ENCODE peak calls at places on chromosome 21, in eight cellular contexts. S is endodermal cell, T is heart left ventricle, A is lung, J is left lung, B is foreskin keratinocyte, U is GM12865, V is suprapubic skin. X is an unnamed sample.
A peak's percentile ranks its signal among the peaks of the same experiment; 100 is the strongest.

GRCh38 chr21:20802201-20802600 is 196.0 kb upstream of the NCAM2 start:
- DNase-seq in T (no peak), B (no peak), U (no peak), J (no peak), A (no peak), V (no peak), S (no peak), X (no peak)

GRCh38 chr21:34886554-34887385 is 162.3 kb downstream of the RUNX1 start:
- DNase-seq in A (no peak), J (peak; percentile 44), V (peak; percentile 72), B (no peak), U (peak; percentile 39), S (peak; percentile 79), T (no peak), X (no peak)

GRCh38 chr21:33264561-33264960 is 1.6 kb upstream of the IL10RB start:
- DNase-seq in T (no peak), J (no peak), V (no peak), A (no peak), U (no peak), S (peak; percentile 33), B (no peak), X (no peak)

GRCh38 chr21:36111238-36111637 is 23.6 kb upstream of the CBR3 start:
- DNase-seq in V (no peak), U (no peak), B (no peak), J (peak; percentile 42), A (no peak), S (no peak), T (no peak), X (no peak)

GRCh38 chr21:31630062-31630711 is 29.3 kb upstream of the SOD1 start:
- DNase-seq in B (peak; percentile 96), U (no peak), S (no peak), V (no peak), J (peak; percentile 46), T (no peak), A (peak; percentile 52), X (peak; percentile 85)

GRCh38 chr21:31726407-31726806 is 5.5 kb downstream of the SCAF4 start:
- DNase-seq in A (no peak), B (no peak), V (no peak), J (no peak), T (no peak), U (no peak), S (no peak), X (no peak)

GRCh38 chr21:32329331-32329730 is 30.7 kb downstream of the MRAP start:
- DNase-seq in S (no peak), A (no peak), U (no peak), V (no peak), B (no peak), T (no peak), J (peak; percentile 38), X (no peak)

GRCh38 chr21:31213787-31214186 is 130.3 kb downstream of the TIAM1 start:
- DNase-seq in V (no peak), A (no peak), U (no peak), B (no peak), S (no peak), T (no peak), J (no peak), X (no peak)

GRCh38 chr21:36397606-36398005 is 12.4 kb downstream of the CHAF1B start:
- DNase-seq in T (no peak), S (peak; percentile 13), B (no peak), U (no peak), A (no peak), V (no peak), J (no peak), X (no peak)

GRCh38 chr21:31142600-31142999 is 104.3 kb upstream of the KRTAP19-8 start:
- DNase-seq in S (peak; percentile 72), J (no peak), A (no peak), T (no peak), V (no peak), B (no peak), U (peak; percentile 33), X (no peak)

GRCh38 chr21:38139380-38140168 is 117.2 kb upstream of the KCNJ15 start:
- DNase-seq in J (no peak), A (peak; percentile 39), T (no peak), S (no peak), U (no peak), V (no peak), B (peak; percentile 98), X (no peak)

GRCh38 chr21:35932232-35932911 is 128.0 kb downstream of the SETD4 start:
- DNase-seq in A (peak; percentile 39), S (no peak), V (no peak), U (peak; percentile 73), B (peak; percentile 87), J (peak; percentile 41), T (peak; percentile 77), X (peak; percentile 84)

GRCh38 chr21:35441868-35442582 is 392.9 kb upstream of the RUNX1 start:
- DNase-seq in J (no peak), S (no peak), U (no peak), B (no peak), V (no peak), T (no peak), A (no peak), X (no peak)

GRCh38 chr21:38669186-38669585 is 136.5 kb upstream of the ETS2 start:
- DNase-seq in U (peak; percentile 23), J (no peak), A (no peak), T (no peak), B (peak; percentile 18), V (no peak), S (peak; percentile 58), X (peak; percentile 17)

GRCh38 chr21:34511154-34511553 is 856 bp downstream of the KCNE1 start:
- DNase-seq in A (no peak), B (peak; percentile 27), S (no peak), J (no peak), U (no peak), V (no peak), T (no peak), X (no peak)

GRCh38 chr21:43283136-43283924 is 114.5 kb downstream of the CRYAA start:
- DNase-seq in J (no peak), A (no peak), U (no peak), B (no peak), S (no peak), T (no peak), V (no peak), X (no peak)

GRCh38 chr21:38488640-38489282 is 9.5 kb downstream of the ERG start:
- DNase-seq in T (no peak), J (no peak), V (no peak), B (peak; percentile 93), A (no peak), U (no peak), S (no peak), X (no peak)

GRCh38 chr21:43331962-43332458 is 94.9 kb downstream of the SIK1 start:
- DNase-seq in J (peak; percentile 64), B (no peak), V (no peak), U (no peak), S (no peak), A (no peak), T (no peak), X (peak; percentile 87)

GRCh38 chr21:32955307-32955937 is 70.3 kb upstream of the OLIG2 start:
- DNase-seq in V (no peak), U (no peak), S (peak; percentile 28), T (no peak), J (no peak), B (no peak), A (no peak), X (no peak)

GRCh38 chr21:20443558-20444155 is 554.6 kb upstream of the NCAM2 start:
- DNase-seq in V (no peak), S (peak; percentile 47), A (no peak), U (peak; percentile 6), J (no peak), T (no peak), B (no peak), X (no peak)

DNA sequence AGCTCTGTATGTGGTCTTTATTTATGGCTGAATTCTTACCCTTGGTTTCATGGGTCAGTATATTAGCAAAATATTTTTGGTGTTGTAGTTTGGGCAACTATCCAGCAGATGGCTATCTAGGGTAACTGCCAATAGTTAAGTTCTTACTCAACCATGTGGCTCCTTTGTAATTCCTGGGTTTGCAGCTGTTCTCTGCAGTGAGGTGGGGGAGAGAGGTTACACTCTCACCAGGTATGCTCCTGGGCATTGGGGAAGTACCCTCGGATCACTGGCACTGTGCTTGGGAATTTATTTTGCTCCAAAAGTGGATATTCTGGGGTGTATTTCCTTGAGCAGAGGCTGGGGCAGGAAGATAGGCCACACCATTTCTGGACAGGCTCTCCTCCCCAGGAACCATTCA is 436.7 kb upstream of the TMPRSS15 start:
- DNase-seq in J (no peak), S (peak; percentile 66), T (no peak), A (no peak), B (peak; percentile 45), V (no peak), U (peak; percentile 19), X (no peak)
- TF ChIP-seq CTCF in J (no peak), S (peak; percentile 73), T (no peak), A (no peak), B (peak; percentile 64), V (no peak), U (peak; percentile 35), X (peak; percentile 33)

DNA sequence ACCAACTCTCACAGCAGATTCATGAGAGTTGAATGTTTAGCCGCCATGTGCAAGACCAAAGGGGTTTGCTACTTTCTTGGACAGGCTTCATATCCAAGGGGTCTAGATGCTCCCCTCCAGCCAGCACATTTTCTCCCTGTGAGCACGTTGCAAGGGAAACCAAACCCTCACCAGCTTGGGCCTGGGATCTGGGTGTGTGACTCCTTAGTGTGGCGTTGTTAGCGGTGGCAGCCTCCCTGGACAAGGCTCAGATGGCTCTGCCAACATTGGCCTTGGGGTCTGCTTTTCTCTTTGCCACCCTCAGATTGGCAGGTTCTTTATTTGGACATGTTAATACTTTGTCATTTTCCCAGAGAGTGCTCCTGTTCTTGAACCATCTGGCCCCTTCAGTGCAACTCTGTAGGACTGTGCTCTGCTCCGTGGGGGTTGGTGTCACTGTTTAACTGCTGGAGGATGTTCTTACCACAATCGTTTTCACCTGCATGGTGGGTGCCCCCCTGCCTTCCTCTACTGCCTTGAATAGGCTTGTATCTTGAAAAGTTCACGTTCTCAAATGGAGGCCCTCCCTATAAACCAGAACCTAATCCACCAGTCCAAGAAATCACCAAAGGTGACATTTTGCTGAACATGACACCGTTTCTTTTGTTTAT is 13.4 kb downstream of the ABCG1 start:
- DNase-seq in A (no peak), J (no peak), S (no peak), V (no peak), B (no peak), T (no peak), U (peak; percentile 50), X (no peak)
- TF ChIP-seq CTCF in A (no peak), J (no peak), S (no peak), V (no peak), B (no peak), T (no peak), U (no peak), X (no peak)

DNA sequence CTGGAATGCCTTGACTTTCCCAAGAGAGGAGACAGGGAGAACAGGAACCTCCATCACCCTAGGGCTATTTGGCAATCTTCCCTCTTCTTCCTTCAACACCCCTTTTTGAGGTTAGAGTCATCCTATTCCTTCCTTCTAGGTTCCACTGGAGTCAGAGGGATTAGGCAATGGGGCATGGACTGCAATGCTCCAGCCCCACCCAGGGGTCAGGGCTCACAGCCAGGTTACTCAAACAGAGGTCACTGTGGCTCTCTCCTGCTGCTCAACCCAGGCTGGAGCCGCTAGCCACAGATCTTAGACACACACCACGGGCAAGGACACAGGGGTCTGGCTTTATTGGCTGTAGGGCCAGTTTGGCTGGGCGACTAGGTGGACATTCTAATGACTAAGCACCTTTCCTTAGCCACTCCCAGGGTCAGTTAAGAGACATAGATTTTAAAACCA is 145.5 kb upstream of the NRIP1 start:
- DNase-seq in B (peak; percentile 88), V (peak; percentile 71), T (no peak), S (peak; percentile 49), U (no peak), A (peak; percentile 44), J (peak; percentile 57), X (no peak)
- TF ChIP-seq CTCF in B (peak; percentile 26), V (no peak), T (no peak), S (peak; percentile 40), U (no peak), A (no peak), J (no peak), X (no peak)

GRCh38 chr21:17554619-17555472 is 42.0 kb downstream of the CXADR start:
- DNase-seq in B (peak; percentile 13), A (no peak), S (no peak), U (no peak), T (no peak), J (no peak), V (no peak), X (no peak)
- TF ChIP-seq CTCF in B (peak; percentile 65), A (no peak), S (peak; percentile 72), U (no peak), T (peak; percentile 14), J (no peak), V (no peak), X (peak; percentile 59)